ENCODE peak calls at places on chromosomes 16 and 17, in four cellular contexts. T, Q, Z and I are unnamed samples.

GRCh38 chr16:68229431-68230175 is 6.3 kb downstream of the ESRP2 start:
- DNase-seq in Z (no peak), Q (peak), T (no peak), I (no peak)

GRCh38 chr17:64781013-64781392 is 118.9 kb upstream of the SMURF2 start:
- DNase-seq in Z (no peak), Q (no peak), T (no peak), I (no peak)

GRCh38 chr17:17424552-17424951 is 52.2 kb upstream of the MED9 start:
- DNase-seq in Q (no peak), Z (no peak), T (no peak), I (no peak)

GRCh38 chr16:22318690-22319358 is 21.6 kb downstream of the POLR3E start:
- DNase-seq in T (no peak), Q (peak), Z (no peak), I (no peak)

GRCh38 chr16:30028438-30029093 is 2.5 kb downstream of the TLCD3B start:
- DNase-seq in Q (no peak), T (no peak), Z (no peak), I (no peak)

GRCh38 chr17:77316191-77316641 is 175.4 kb downstream of the SEC14L1 start:
- DNase-seq in Z (no peak), T (peak), Q (no peak), I (peak)

GRCh38 chr17:21548236-21548635 is 144.1 kb upstream of the KCNJ18 start:
- DNase-seq in Z (no peak), T (no peak), Q (no peak), I (no peak)

GRCh38 chr16:75640598-75640997 is 6.9 kb downstream of the KARS1 start:
- DNase-seq in Q (no peak), Z (no peak), T (no peak), I (no peak)

GRCh38 chr17:5618511-5618910 is 34.2 kb upstream of the NLRP1 start:
- DNase-seq in Z (no peak), Q (no peak), T (no peak), I (no peak)

GRCh38 chr16:79610771-79611170 is 10.2 kb upstream of the MAF start:
- DNase-seq in T (no peak), Q (no peak), Z (no peak), I (no peak)

GRCh38 chr16:671353-672131 is 3.6 kb downstream of the RHOT2 start:
- DNase-seq in Z (no peak), Q (no peak), T (no peak), I (no peak)

GRCh38 chr17:40361063-40361924 is 3.2 kb downstream of the GJD3 start:
- DNase-seq in Q (no peak), Z (no peak), T (no peak), I (no peak)

GRCh38 chr17:67624886-67625656 is 92.7 kb upstream of the NOL11 start:
- DNase-seq in Z (no peak), Q (no peak), T (no peak), I (no peak)

GRCh38 chr17:9408381-9408780 is 167.2 kb downstream of the STX8 start:
- DNase-seq in T (no peak), Q (no peak), Z (no peak), I (no peak)

GRCh38 chr16:17331071-17331521 is 139.7 kb downstream of the XYLT1 start:
- DNase-seq in Z (no peak), Q (no peak), T (no peak), I (no peak)

GRCh38 chr16:3638916-3639644 is 15.4 kb upstream of the DNASE1 start:
- DNase-seq in T (no peak), Q (no peak), Z (no peak), I (no peak)

DNA sequence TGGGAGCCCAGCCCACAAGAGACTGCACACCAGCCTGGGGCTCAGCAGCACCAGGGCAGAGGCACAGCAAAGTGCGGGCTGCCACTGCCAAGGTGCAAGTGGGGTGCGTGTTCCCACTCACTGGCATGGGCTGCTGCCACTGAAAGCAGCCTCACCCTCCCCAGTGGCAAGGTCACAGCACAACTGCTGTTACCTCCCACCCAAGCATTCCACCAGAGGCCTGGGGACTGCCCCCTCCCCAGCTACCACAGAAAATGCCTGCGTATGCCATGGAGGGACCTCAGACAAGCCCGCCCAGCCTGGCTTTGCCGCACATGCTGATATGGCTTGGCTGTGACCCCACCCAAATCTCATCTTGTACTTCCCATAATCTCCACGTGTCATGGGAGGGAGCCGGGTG is 33.1 kb downstream of the MEAK7 start:
- DNase-seq in Z (no peak), Q (no peak), T (no peak), I (no peak)
- TF ChIP-seq SUZ12 in Z (no peak), Q (no peak), T (no peak), I (no peak)

DNA sequence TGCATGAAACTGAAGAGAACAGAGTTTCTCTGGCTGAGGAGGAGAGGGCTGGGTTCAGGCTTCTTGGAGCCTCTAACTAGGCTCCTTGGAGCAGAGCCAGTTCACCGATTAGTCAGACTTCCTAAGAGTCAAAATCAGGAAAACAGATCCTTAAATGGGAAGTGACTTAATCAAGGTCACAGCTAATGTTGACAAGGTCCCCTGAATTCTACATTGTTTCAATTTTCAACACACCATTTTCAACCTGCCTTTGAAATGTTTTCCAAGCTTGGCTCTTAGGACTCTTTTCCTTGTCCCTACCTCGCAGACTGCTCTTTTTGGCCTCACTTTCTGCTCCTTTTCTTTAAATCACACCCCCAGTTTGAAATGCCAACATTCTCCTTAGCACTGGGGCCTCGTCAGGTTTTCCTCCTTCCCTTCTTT is 16.3 kb downstream of the MYL4 start:
- DNase-seq in Q (peak), T (no peak), Z (no peak), I (no peak)
- H3K9ac ChIP-seq in Q (peak), T (no peak), Z (no peak), I (no peak)

GRCh38 chr16:88966986-88967799 is 9.8 kb downstream of the CBFA2T3 start:
- DNase-seq in T (no peak), Q (no peak), Z (no peak), I (no peak)
- H3K4me3 ChIP-seq in T (no peak), Q (no peak), Z (peak), I (no peak)

DNA sequence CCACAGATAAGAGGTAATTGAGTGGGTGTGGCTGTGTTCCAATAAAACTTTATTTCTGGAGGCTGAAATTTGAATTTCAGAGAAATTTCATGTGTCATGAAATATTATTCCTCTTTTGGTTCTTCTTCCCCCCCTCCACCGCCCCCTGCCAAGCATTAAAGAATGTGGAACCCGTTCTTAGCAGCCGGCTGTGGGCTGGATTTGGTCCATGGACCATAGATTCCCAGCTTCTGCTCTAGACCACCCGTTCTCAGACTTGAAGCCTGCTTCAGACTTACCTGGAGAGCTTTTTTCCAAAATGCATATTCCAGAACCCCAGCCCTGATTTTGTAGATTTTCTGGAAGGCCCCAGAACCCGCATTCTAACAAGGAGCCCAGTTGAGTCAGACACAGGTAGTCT is 15.1 kb upstream of the LASP1NB start:
- DNase-seq in Z (no peak), T (no peak), Q (no peak), I (no peak)
- TF ChIP-seq SUZ12 in Z (no peak), T (no peak), Q (no peak), I (no peak)

GRCh38 chr17:80907281-80907680 is 84.4 kb upstream of the CHMP6 start:
- DNase-seq in Z (no peak), Q (no peak), T (no peak), I (no peak)

GRCh38 chr17:80906364-80907259 is 85.0 kb upstream of the CHMP6 start:
- DNase-seq in Z (no peak), Q (no peak), T (no peak), I (no peak)

GRCh38 chr17:80909635-80910034 is 82.0 kb upstream of the CHMP6 start:
- DNase-seq in T (no peak), Q (no peak), Z (no peak), I (no peak)

GRCh38 chr17:80908776-80909175 is 82.9 kb upstream of the CHMP6 start:
- DNase-seq in Z (no peak), T (no peak), Q (no peak), I (no peak)

DNA sequence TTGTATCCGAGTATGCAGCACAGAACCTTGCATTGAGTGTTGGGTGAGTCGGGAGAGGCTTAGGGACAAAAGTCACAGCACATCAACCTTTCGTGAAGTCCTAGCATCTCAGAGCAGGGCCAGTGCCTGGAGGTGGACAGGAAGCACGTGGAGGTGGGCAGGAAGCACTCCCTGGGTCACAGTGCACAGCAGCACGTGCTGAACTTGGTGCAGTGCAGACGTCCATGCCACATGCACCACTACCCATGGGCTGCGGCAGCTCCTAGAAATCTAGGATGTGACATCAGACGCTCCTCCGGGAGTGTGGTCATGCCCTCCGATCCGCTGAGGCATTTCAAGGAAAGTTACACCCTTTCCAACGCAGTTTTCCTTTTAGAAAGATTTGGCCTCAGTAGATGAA is 83.4 kb upstream of the CHMP6 start:
- DNase-seq in Q (no peak), T (no peak), Z (no peak), I (no peak)
- H3K9ac ChIP-seq in Q (no peak), T (no peak), Z (no peak), I (no peak)

DNA sequence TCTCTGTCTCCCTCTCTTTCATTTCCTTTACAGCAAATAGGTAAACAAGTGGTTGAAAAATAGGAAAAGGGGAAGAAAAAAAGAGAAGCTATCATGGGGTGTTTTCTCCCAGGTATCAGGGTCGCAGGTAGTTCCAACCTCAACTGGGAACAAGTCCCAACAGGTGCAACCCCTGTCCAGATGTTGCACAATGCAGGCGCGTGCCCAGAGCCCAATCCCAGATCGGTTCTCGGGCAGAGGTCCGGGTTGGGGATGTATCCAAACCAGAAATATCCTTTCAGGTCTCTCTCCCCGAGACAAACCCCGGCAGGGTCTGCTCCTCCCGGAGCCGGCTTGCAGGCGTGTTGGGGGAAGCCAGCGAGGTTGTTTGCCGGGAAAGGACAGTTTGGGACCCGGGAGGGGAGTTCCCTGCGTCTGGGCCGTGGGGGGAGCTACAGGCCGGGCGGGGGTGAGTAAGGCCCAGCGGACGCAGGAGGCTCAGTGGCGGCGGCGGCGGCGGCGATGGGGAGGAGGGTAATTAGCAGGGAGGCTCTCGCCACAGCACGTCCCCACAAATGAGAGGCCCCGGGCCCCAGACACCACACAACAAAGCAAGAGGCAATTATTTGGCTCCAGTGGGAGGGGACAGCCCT is 21.2 kb upstream of the SP6 start:
- DNase-seq in Z (no peak), Q (no peak), T (no peak), I (no peak)
- H3K4me3 ChIP-seq in Z (no peak), Q (no peak), T (peak), I (peak)

GRCh38 chr16:89534147-89534788 is 26.1 kb downstream of the SPG7 start:
- DNase-seq in Z (no peak), Q (no peak), T (no peak), I (no peak)
- TF ChIP-seq SUZ12 in Z (no peak), Q (no peak), T (no peak), I (no peak)